ENCODE peak calls at places on chromosomes 6 and 20, in four cellular contexts. C is AG04450, Z is heart right ventricle, O is Karpas-422. T is an unnamed sample.

GRCh38 chr6:132133734-132134490 is 182.7 kb upstream of the CCN2 start:
- DNase-seq in O (no peak), Z (no peak), C (no peak), T (no peak)

GRCh38 chr6:134891633-134892032 is 58.3 kb downstream of the ALDH8A1 start:
- DNase-seq in Z (no peak), O (no peak), C (no peak), T (no peak)

GRCh38 chr6:158219229-158219628 is 51.1 kb downstream of the GTF2H5 start:
- DNase-seq in Z (no peak), O (no peak), C (peak), T (no peak)

GRCh38 chr20:8504030-8504429 is 372.0 kb downstream of the PLCB1 start:
- DNase-seq in O (no peak), C (no peak), Z (no peak), T (no peak)

GRCh38 chr20:1435337-1435699 is 31.3 kb downstream of the NSFL1C start:
- DNase-seq in C (no peak), O (no peak), Z (no peak), T (no peak)

GRCh38 chr6:119347466-119348307 is 1.9 kb downstream of the MAN1A1 start:
- DNase-seq in C (no peak), O (no peak), Z (peak), T (no peak)

GRCh38 chr20:57787969-57788781 is 78.4 kb upstream of the PMEPA1 start:
- DNase-seq in O (no peak), C (no peak), Z (no peak), T (no peak)

GRCh38 chr6:169858293-169858934 is 107.0 kb downstream of the ERMARD start:
- DNase-seq in O (no peak), Z (no peak), C (no peak), T (no peak)

GRCh38 chr6:53986721-53987526 is 124.3 kb upstream of the MLIP start:
- DNase-seq in Z (no peak), O (no peak), C (no peak), T (peak)

GRCh38 chr20:62040933-62041332 is 24.7 kb downstream of the TAF4 start:
- DNase-seq in Z (no peak), C (no peak), O (no peak), T (no peak)

GRCh38 chr20:62258499-62259293 is 20.4 kb downstream of the OSBPL2 start:
- DNase-seq in Z (no peak), O (no peak), C (peak), T (no peak)